ENCODE peak calls at places on chromosomes 6 and 20, in four cellular contexts. L is left ventricle myocardium inferior, K is pancreas, S is endodermal cell. U is an unnamed sample.

GRCh38 chr6:158262755-158263154 is 49.5 kb upstream of the TULP4 start:
- DNase-seq in L (no peak), S (no peak), K (no peak), U (no peak)

GRCh38 chr6:108403260-108403659 is 108.4 kb downstream of the AFG1L start:
- DNase-seq in S (no peak), K (no peak), L (no peak), U (no peak)

GRCh38 chr20:20386192-20386591 is 18.3 kb downstream of the INSM1 start:
- DNase-seq in K (no peak), S (no peak), L (no peak), U (no peak)

GRCh38 chr6:138795809-138796469 is at the start of gene ECT2L:
- DNase-seq in L (peak; percentile 86), S (peak; percentile 95), K (peak; percentile 74), U (peak; percentile 67)

GRCh38 chr6:36323062-36323461 is 13.6 kb downstream of the BNIP5 start:
- DNase-seq in S (peak; percentile 70), K (no peak), L (no peak), U (no peak)

GRCh38 chr6:154721460-154721859 is 11.8 kb upstream of the SCAF8 start:
- DNase-seq in L (no peak), K (no peak), S (no peak), U (no peak)

GRCh38 chr6:144063246-144063743 is 32.1 kb downstream of the SF3B5 start:
- DNase-seq in L (no peak), S (peak; percentile 65), K (no peak), U (no peak)

GRCh38 chr6:20186981-20187380 is 25.3 kb downstream of the MBOAT1 start:
- DNase-seq in S (no peak), K (no peak), L (no peak), U (no peak)

GRCh38 chr6:166556871-166557322 is 29.6 kb downstream of the RAMACL start:
- DNase-seq in L (peak; percentile 87), K (peak; percentile 80), S (no peak), U (no peak)

GRCh38 chr6:372336-372911 is 19.1 kb upstream of the IRF4 start:
- DNase-seq in K (peak; percentile 60), L (no peak), S (no peak), U (no peak)

GRCh38 chr20:23450877-23451276 is 1.8 kb downstream of the CST11 start:
- DNase-seq in L (no peak), S (no peak), K (no peak), U (no peak)

GRCh38 chr6:66897576-66897975 is 1190.5 kb upstream of the EYS start:
- DNase-seq in K (no peak), S (peak; percentile 45), L (no peak), U (no peak)

GRCh38 chr20:16713056-16713455 is 16.8 kb upstream of the SNRPB2 start:
- DNase-seq in K (no peak), L (no peak), S (no peak), U (no peak)

GRCh38 chr20:11372831-11373230 is 544.9 kb upstream of the BTBD3 start:
- DNase-seq in S (no peak), L (no peak), K (no peak), U (no peak)

GRCh38 chr6:106666290-106667021 is 37.1 kb downstream of the QRSL1 start:
- DNase-seq in L (no peak), S (peak; percentile 51), K (no peak), U (no peak)

GRCh38 chr6:158207452-158207788 is 39.3 kb downstream of the GTF2H5 start:
- DNase-seq in L (no peak), S (no peak), K (no peak), U (no peak)

GRCh38 chr20:59055302-59055701 is 12.7 kb upstream of the PRELID3B start:
- DNase-seq in S (no peak), L (no peak), K (no peak), U (no peak)

GRCh38 chr6:148771212-148771601 is 24.4 kb downstream of the UST start:
- DNase-seq in K (no peak), L (peak; percentile 38), S (no peak), U (no peak)

GRCh38 chr20:23144856-23145255 is 58.7 kb upstream of the CD93 start:
- DNase-seq in K (no peak), S (no peak), L (no peak), U (no peak)

GRCh38 chr6:39073471-39074355 is 25.1 kb downstream of the GLP1R start:
- DNase-seq in K (peak; percentile 21), L (no peak), S (peak; percentile 49), U (peak; percentile 30)

GRCh38 chr6:158999154-158999668 is 791 bp downstream of the RSPH3 start:
- DNase-seq in S (no peak), L (no peak), K (peak; percentile 73), U (no peak)

GRCh38 chr6:84809504-84809903 is 45.1 kb upstream of the TBX18 start:
- DNase-seq in S (no peak), L (no peak), K (no peak), U (no peak)

GRCh38 chr20:22403860-22404608 is 180.3 kb downstream of the FOXA2 start:
- DNase-seq in S (no peak), K (no peak), L (no peak), U (no peak)

GRCh38 chr6:117548797-117549301 is 53.5 kb downstream of the GOPC start:
- DNase-seq in K (no peak), S (no peak), L (no peak), U (no peak)

GRCh38 chr6:117549606-117550005 is 52.7 kb downstream of the GOPC start:
- DNase-seq in K (no peak), L (no peak), S (no peak), U (no peak)

GRCh38 chr6:117550078-117550600 is 52.2 kb downstream of the GOPC start:
- DNase-seq in L (no peak), S (no peak), K (no peak), U (no peak)

GRCh38 chr6:117546674-117547073 is 55.6 kb downstream of the GOPC start:
- DNase-seq in S (no peak), K (no peak), L (no peak), U (no peak)

DNA sequence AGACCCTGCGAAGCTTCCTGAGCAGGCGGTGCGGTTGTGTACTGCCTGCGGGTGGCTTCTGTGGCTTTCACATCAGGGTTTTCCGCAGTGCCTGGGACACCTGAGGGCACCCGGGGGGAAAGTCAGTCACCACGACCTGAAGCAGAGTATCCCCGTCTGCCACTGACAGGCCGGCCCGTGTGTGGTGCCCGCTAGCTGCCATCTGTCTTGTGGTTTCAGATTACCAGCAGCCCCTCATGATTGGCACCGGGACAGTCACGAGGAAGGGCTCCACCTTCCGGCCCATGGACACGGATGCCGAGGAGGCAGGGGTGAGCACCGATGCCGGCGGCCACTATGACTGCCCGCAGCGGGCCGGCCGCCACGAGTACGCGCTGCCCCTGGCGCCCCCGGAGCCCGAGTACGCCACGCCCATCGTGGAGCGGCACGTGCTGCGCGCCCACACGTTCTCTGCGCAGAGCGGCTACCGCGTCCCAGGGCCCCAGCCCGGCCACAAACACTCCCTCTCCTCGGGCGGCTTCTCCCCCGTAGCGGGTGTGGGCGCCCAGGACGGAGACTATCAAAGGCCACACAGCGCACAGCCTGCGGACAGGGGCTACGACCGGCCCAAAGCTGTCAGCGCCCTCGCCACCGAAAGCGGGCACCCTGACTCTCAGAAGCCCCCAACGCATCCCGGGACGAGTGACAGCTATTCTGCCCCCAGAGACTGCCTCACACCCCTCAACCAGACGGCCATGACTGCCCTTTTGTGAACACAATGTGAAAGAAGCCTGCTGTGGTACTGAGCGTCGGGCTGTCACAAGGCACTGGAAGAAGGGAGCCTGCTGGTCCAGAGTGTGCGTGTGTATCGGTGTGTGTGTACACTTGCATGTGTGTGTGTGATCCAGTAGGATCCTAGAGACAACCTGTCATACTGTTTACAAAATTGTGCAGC is 54.4 kb downstream of the GOPC start:
- DNase-seq in K (peak; percentile 64), L (peak; percentile 65), S (peak; percentile 60), U (no peak)
- TF ChIP-seq CTCF in K (no peak), L (peak; percentile 31), S (no peak), U (no peak)

DNA sequence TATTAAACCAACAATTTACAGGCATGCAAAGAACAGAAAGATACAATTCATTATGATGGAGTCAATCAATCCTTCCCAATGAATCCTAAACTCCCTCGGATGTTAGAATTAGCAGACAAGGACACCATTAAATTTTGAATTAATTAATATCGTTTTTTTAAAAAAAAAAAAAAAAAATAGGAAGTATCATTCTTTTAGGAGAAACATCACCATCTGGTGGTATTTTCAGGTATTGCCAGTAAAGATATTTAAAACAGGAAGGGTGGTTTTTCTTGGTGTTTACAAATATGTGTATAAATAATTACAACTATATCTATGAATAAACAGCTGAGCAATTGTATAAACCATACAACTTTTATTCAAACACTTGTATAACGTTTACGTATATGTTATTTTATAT is 564.4 kb downstream of the HAO1 start:
- DNase-seq in K (no peak), L (no peak), S (no peak), U (no peak)
- TF ChIP-seq CTCF in K (peak; percentile 38), L (peak; percentile 58), S (peak; percentile 80), U (peak; percentile 78)

GRCh38 chr20:14860410-14860814 is 523.0 kb upstream of the FLRT3 start:
- DNase-seq in S (peak; percentile 88), K (no peak), L (no peak), U (no peak)
- TF ChIP-seq CTCF in S (no peak), K (no peak), L (no peak), U (no peak)

GRCh38 chr20:43658723-43659419 is 8.0 kb upstream of the MYBL2 start:
- DNase-seq in L (no peak), K (no peak), S (peak; percentile 48), U (no peak)
- TF ChIP-seq CTCF in L (no peak), K (no peak), S (peak; percentile 64), U (no peak)